ENCODE peak calls at places on chromosome 15, in four cellular contexts. S is cardiac muscle cell, D is right atrium auricular region, R is RWPE2. X is an unnamed sample.

GRCh38 chr15:25060996-25061620 is 106.3 kb downstream of the SNRPN start:
- DNase-seq in D (no peak), R (peak), S (no peak), X (peak)

GRCh38 chr15:70974004-70974832 is 81.6 kb downstream of the LRRC49 start:
- DNase-seq in R (no peak), D (no peak), S (peak), X (no peak)

GRCh38 chr15:85099195-85099803 is 117.6 kb downstream of the PDE8A start:
- DNase-seq in D (no peak), R (no peak), S (no peak), X (no peak)

GRCh38 chr15:24916305-24917009 is 38.3 kb upstream of the SNRPN start:
- DNase-seq in D (no peak), R (no peak), S (no peak), X (no peak)

GRCh38 chr15:39131605-39132004 is 449.3 kb upstream of the THBS1 start:
- DNase-seq in D (no peak), S (peak), R (no peak), X (no peak)

GRCh38 chr15:99105516-99106341 is 849 bp downstream of the SYNM start:
- DNase-seq in S (peak), D (peak), R (no peak), X (peak)

GRCh38 chr15:69421498-69421897 is 7.3 kb downstream of the KIF23 start:
- DNase-seq in R (no peak), S (peak), D (no peak), X (no peak)

GRCh38 chr15:95247068-95247984 is 1016.0 kb downstream of the MCTP2 start:
- DNase-seq in R (peak), D (no peak), S (peak), X (no peak)

GRCh38 chr15:70955151-70955550 is 62.5 kb downstream of the LRRC49 start:
- DNase-seq in S (peak), D (no peak), R (no peak), X (no peak)

GRCh38 chr15:88802991-88803240 is 320 bp upstream of the ACAN start:
- DNase-seq in S (no peak), R (no peak), D (no peak), X (no peak)

GRCh38 chr15:39127151-39127815 is 453.6 kb upstream of the THBS1 start:
- DNase-seq in R (no peak), D (no peak), S (peak), X (no peak)

GRCh38 chr15:37585966-37586656 is 348.3 kb upstream of the TMCO5A start:
- DNase-seq in D (no peak), R (no peak), S (peak), X (no peak)

GRCh38 chr15:72758195-72758594 is 25.4 kb downstream of the ADPGK start:
- DNase-seq in R (no peak), D (no peak), S (peak), X (no peak)

GRCh38 chr15:47788685-47789084 is 71.4 kb downstream of the SEMA6D start:
- DNase-seq in S (no peak), R (no peak), D (no peak), X (no peak)

GRCh38 chr15:92883643-92884458 is 16.3 kb upstream of the CHD2 start:
- DNase-seq in R (no peak), D (no peak), S (peak), X (no peak)

GRCh38 chr15:35252351-35252865 is 167.3 kb upstream of the NANOGP8 start:
- DNase-seq in S (no peak), D (no peak), R (no peak), X (no peak)

GRCh38 chr15:48250640-48251076 is 44.6 kb downstream of the SLC12A1 start:
- DNase-seq in D (no peak), S (peak), R (no peak), X (no peak)

GRCh38 chr15:82571722-82572222 is 31.5 kb upstream of the RPS17 start:
- DNase-seq in R (no peak), D (peak), S (peak), X (no peak)

GRCh38 chr15:62783303-62783957 is 259.1 kb upstream of the TPM1 start:
- DNase-seq in R (no peak), S (peak), D (no peak), X (no peak)

GRCh38 chr15:101121511-101122090 is 130.2 kb downstream of the CHSY1 start:
- DNase-seq in R (no peak), D (peak), S (peak), X (no peak)
- TF ChIP-seq CTCF in R (peak), D (peak), S (peak), X (peak)

DNA sequence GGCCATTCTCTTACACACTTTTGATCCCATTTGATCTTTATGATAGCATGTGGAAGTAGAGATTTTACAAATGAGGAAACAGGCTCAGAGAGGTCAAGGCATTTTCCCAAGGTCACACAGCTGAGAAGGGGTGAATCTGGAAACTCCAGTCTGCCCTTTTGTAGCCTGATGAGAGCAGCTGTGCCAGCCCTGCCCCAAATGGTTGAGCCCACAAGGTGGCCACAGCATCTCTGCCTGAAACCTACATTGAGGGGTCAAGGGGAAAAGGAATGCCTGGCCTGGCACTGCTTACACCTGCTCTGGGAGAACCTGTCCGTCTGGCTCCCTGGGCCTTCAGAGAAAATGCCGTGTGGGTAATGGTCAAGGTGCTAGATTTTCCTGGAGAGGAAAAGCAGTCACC is 200.2 kb upstream of the LINGO1 start:
- DNase-seq in D (no peak), S (no peak), R (no peak), X (no peak)
- TF ChIP-seq CTCF in D (no peak), S (no peak), R (no peak), X (no peak)

GRCh38 chr15:79853492-79854328 is 43.1 kb downstream of the MTHFS start:
- DNase-seq in D (peak), S (peak), R (no peak), X (no peak)

GRCh38 chr15:79844221-79844620 is 52.6 kb downstream of the MTHFS start:
- DNase-seq in S (no peak), D (no peak), R (no peak), X (no peak)

GRCh38 chr15:79846539-79846938 is 50.3 kb downstream of the MTHFS start:
- DNase-seq in D (no peak), R (no peak), S (no peak), X (no peak)

DNA sequence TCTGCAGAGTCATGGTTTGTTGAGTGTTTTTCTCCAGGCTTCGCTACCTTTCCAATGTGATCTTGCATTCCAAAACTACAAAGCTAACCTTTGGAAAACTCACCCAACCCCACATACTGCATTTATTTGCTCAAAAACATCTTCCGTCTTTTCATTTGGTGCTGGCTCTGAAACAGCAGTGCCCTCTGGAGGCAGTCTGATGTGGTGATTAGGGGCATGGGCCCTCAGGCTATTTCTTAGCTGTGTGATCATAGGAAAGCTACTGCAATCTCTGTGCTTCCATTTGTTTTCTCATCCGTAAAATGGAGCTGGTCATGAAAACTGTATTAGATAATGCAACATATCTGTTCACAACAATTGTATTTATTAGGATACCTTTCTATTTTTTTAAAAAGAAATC is 47.0 kb downstream of the MTHFS start:
- DNase-seq in D (no peak), S (peak), R (no peak), X (no peak)
- TF ChIP-seq CTCF in D (no peak), S (peak), R (peak), X (peak)

DNA sequence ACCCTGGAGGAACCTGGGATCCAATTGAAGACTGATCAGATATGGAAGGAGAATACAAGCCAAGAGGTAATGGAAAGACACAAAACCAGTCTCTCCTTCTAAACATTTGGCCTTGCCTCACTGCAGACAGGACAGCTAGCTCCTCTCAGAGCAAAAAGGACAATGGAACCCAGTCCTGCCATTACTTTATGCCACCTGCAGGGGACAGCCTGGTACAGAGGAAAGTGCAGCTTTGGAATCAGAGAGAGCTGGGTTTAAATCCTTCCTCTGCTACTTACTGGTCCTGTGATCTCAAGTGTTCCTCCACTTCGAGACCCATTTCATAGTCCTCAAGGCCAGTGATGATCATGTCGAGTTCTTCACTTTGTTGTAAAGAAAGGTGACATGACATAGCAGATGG is 159.4 kb upstream of the SMAD3 start:
- DNase-seq in R (peak), S (no peak), D (no peak), X (no peak)
- TF ChIP-seq CTCF in R (peak), S (peak), D (no peak), X (peak)

GRCh38 chr15:78947506-78947905 is 2.7 kb upstream of the CTSH start:
- DNase-seq in S (no peak), D (no peak), R (no peak), X (peak)

GRCh38 chr15:78949461-78949860 is 4.6 kb upstream of the CTSH start:
- DNase-seq in D (no peak), S (no peak), R (no peak), X (no peak)

GRCh38 chr15:78951841-78952238 is 7.0 kb upstream of the CTSH start:
- DNase-seq in S (peak), R (no peak), D (no peak), X (peak)

GRCh38 chr15:78950343-78950742 is 5.5 kb upstream of the CTSH start:
- DNase-seq in D (no peak), R (no peak), S (no peak), X (peak)

GRCh38 chr15:78950906-78951840 is 6.3 kb upstream of the CTSH start:
- DNase-seq in D (no peak), S (peak), R (no peak), X (peak)
- TF ChIP-seq CTCF in D (no peak), S (peak), R (peak), X (peak)